ENCODE peak calls at places on chromosome 22, in eight cellular contexts. One of them, this sample, is unnamed.

GRCh38 chr22:30949934-30950660 is 18.5 kb downstream of the MORC2 start:
- DNase-seq in ovary: no peak
- DNase-seq in fibroblast of lung: no peak
- DNase-seq in tibial nerve: no peak
- DNase-seq in coronary artery: no peak
- DNase-seq in A549: no peak
- DNase-seq in fibroblast of pulmonary artery: no peak
- DNase-seq in prostate gland: no peak
- DNase-seq in this sample: no peak

GRCh38 chr22:45072322-45072903 is 62.6 kb upstream of the PHF21B start:
- DNase-seq in ovary: peak; percentile 40
- DNase-seq in fibroblast of lung: peak; percentile 48
- DNase-seq in tibial nerve: no peak
- DNase-seq in coronary artery: no peak
- DNase-seq in A549: peak; percentile 71
- DNase-seq in fibroblast of pulmonary artery: peak; percentile 57
- DNase-seq in prostate gland: peak; percentile 21
- DNase-seq in this sample: no peak

GRCh38 chr22:38834991-38835390 is 8.8 kb downstream of the NPTXR start:
- DNase-seq in ovary: no peak
- DNase-seq in fibroblast of lung: no peak
- DNase-seq in tibial nerve: no peak
- DNase-seq in coronary artery: no peak
- DNase-seq in A549: no peak
- DNase-seq in fibroblast of pulmonary artery: no peak
- DNase-seq in prostate gland: no peak
- DNase-seq in this sample: no peak

GRCh38 chr22:25970348-25970995 is 198.8 kb upstream of the SEZ6L start:
- DNase-seq in ovary: no peak
- DNase-seq in fibroblast of lung: no peak
- DNase-seq in tibial nerve: no peak
- DNase-seq in coronary artery: no peak
- DNase-seq in A549: no peak
- DNase-seq in fibroblast of pulmonary artery: no peak
- DNase-seq in prostate gland: no peak
- DNase-seq in this sample: no peak

GRCh38 chr22:19959043-19959586 is 17.5 kb upstream of the TXNRD2 start:
- DNase-seq in ovary: peak; percentile 91
- DNase-seq in fibroblast of lung: peak; percentile 54
- DNase-seq in tibial nerve: peak; percentile 59
- DNase-seq in coronary artery: no peak
- DNase-seq in A549: no peak
- DNase-seq in fibroblast of pulmonary artery: peak; percentile 66
- DNase-seq in prostate gland: peak; percentile 73
- DNase-seq in this sample: no peak

GRCh38 chr22:20606041-20606783 is 98.8 kb downstream of the MED15 start:
- DNase-seq in ovary: peak; percentile 34
- DNase-seq in fibroblast of lung: peak; percentile 57
- DNase-seq in tibial nerve: no peak
- DNase-seq in coronary artery: no peak
- DNase-seq in A549: peak; percentile 55
- DNase-seq in fibroblast of pulmonary artery: peak; percentile 79
- DNase-seq in prostate gland: peak; percentile 93
- DNase-seq in this sample: no peak

GRCh38 chr22:39750759-39751158 is 142.8 kb downstream of the ENTHD1 start:
- DNase-seq in ovary: no peak
- DNase-seq in fibroblast of lung: no peak
- DNase-seq in tibial nerve: no peak
- DNase-seq in coronary artery: no peak
- DNase-seq in A549: no peak
- DNase-seq in fibroblast of pulmonary artery: no peak
- DNase-seq in prostate gland: no peak
- DNase-seq in this sample: no peak

GRCh38 chr22:38471237-38471636 is 3.3 kb downstream of the KDELR3 start:
- DNase-seq in ovary: peak; percentile 20
- DNase-seq in fibroblast of lung: no peak
- DNase-seq in tibial nerve: no peak
- DNase-seq in coronary artery: no peak
- DNase-seq in A549: no peak
- DNase-seq in fibroblast of pulmonary artery: no peak
- DNase-seq in prostate gland: no peak
- DNase-seq in this sample: no peak

GRCh38 chr22:39139933-39140332 is 12.5 kb downstream of the CBX7 start:
- DNase-seq in ovary: no peak
- DNase-seq in fibroblast of lung: no peak
- DNase-seq in tibial nerve: no peak
- DNase-seq in coronary artery: no peak
- DNase-seq in A549: no peak
- DNase-seq in fibroblast of pulmonary artery: no peak
- DNase-seq in prostate gland: no peak
- DNase-seq in this sample: no peak

GRCh38 chr22:17836977-17837742 is 62.9 kb upstream of the BID start:
- DNase-seq in ovary: no peak
- DNase-seq in fibroblast of lung: no peak
- DNase-seq in tibial nerve: no peak
- DNase-seq in coronary artery: no peak
- DNase-seq in A549: no peak
- DNase-seq in fibroblast of pulmonary artery: no peak
- DNase-seq in prostate gland: peak; percentile 76
- DNase-seq in this sample: no peak

GRCh38 chr22:23245045-23245798 is 64.9 kb downstream of the BCR start:
- DNase-seq in ovary: no peak
- DNase-seq in fibroblast of lung: peak; percentile 46
- DNase-seq in tibial nerve: no peak
- DNase-seq in coronary artery: no peak
- DNase-seq in A549: no peak
- DNase-seq in fibroblast of pulmonary artery: no peak
- DNase-seq in prostate gland: no peak
- DNase-seq in this sample: no peak
- H3K4me3 ChIP-seq in ovary: no peak overlapping the region
- H3K4me3 ChIP-seq in fibroblast of lung: no peak overlapping the region
- H3K4me3 ChIP-seq in tibial nerve: no peak overlapping the region
- H3K4me3 ChIP-seq in coronary artery: no peak overlapping the region
- H3K4me3 ChIP-seq in A549: no peak overlapping the region
- H3K4me3 ChIP-seq in fibroblast of pulmonary artery: no peak overlapping the region
- H3K4me3 ChIP-seq in prostate gland: no peak overlapping the region
- H3K4me3 ChIP-seq in this sample: no peak overlapping the region

DNA sequence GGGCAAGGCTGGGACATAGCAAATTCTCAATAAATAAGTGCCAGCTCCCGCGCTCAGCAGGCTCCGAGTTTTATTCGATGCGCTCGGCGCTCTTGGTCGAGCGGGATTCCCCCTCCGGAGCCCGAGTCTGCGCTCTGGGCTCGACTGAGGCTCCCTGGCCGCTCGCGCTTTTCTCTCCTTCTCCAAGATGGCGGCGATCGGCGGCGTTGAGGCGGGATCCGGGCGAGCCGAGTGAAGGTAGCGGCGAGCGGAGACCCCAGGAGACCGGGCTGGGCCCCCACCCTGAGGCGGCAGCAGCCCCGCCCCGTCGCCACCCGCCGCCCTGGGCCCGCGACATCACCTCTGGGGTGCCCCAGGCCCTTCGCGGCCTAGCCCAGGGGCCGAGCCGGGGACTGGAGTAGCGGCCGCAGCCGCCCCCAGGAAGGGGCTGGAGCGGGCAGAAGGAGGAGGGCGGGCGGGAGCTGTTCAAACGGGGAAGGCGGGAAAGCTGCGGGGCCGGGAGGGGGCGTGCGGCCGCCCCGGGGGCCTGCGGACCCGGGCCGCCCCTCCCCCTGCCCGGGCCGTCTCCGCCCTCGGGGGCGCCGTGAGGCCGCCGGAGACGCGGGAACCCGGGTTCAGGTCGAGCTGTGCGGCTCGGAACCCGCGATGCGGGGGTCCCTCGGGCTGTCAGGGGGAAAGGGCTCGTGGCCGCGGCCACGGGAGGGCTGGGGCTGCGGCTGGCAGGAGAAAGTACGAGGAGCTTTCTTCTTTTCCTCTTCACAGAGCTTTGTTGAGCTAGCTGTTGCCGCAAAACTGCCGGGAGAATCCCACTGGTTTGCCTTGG is at the start of gene HMGXB4:
- DNase-seq in ovary: peak; percentile 90
- DNase-seq in fibroblast of lung: peak; percentile 88
- DNase-seq in tibial nerve: peak; percentile 70
- DNase-seq in coronary artery: peak; percentile 88
- DNase-seq in A549: peak; percentile 69
- DNase-seq in fibroblast of pulmonary artery: peak; percentile 90
- DNase-seq in prostate gland: peak; percentile 84
- DNase-seq in this sample: peak; percentile 38
- TF ChIP-seq CTCF in ovary: peak; percentile 33
- TF ChIP-seq CTCF in fibroblast of lung: no peak
- TF ChIP-seq CTCF in tibial nerve: no peak
- TF ChIP-seq CTCF in coronary artery: no peak
- TF ChIP-seq CTCF in A549: no peak
- TF ChIP-seq CTCF in fibroblast of pulmonary artery: no peak
- TF ChIP-seq CTCF in prostate gland: no peak
- TF ChIP-seq CTCF in this sample: peak; percentile 5

GRCh38 chr22:29477919-29478318 is 2.1 kb upstream of the NEFH start:
- DNase-seq in ovary: no peak
- DNase-seq in fibroblast of lung: no peak
- DNase-seq in tibial nerve: no peak
- DNase-seq in coronary artery: no peak
- DNase-seq in A549: no peak
- DNase-seq in fibroblast of pulmonary artery: no peak
- DNase-seq in prostate gland: no peak
- DNase-seq in this sample: no peak
- H3K4me3 ChIP-seq in ovary: no peak overlapping the region
- H3K4me3 ChIP-seq in fibroblast of lung: no peak overlapping the region
- H3K4me3 ChIP-seq in tibial nerve: no peak overlapping the region
- H3K4me3 ChIP-seq in coronary artery: no peak overlapping the region
- H3K4me3 ChIP-seq in A549: peak overlapping the region; percentile 1
- H3K4me3 ChIP-seq in fibroblast of pulmonary artery: no peak overlapping the region
- H3K4me3 ChIP-seq in prostate gland: peak overlapping the region; percentile 12
- H3K4me3 ChIP-seq in this sample: no peak overlapping the region

GRCh38 chr22:27207907-27208306 is 550.5 kb downstream of the MIAT start:
- DNase-seq in ovary: no peak
- DNase-seq in fibroblast of lung: no peak
- DNase-seq in tibial nerve: no peak
- DNase-seq in coronary artery: peak; percentile 81
- DNase-seq in A549: peak; percentile 23
- DNase-seq in fibroblast of pulmonary artery: peak; percentile 43
- DNase-seq in prostate gland: no peak
- DNase-seq in this sample: no peak
- TF ChIP-seq CTCF in ovary: no peak
- TF ChIP-seq CTCF in fibroblast of lung: no peak
- TF ChIP-seq CTCF in tibial nerve: no peak
- TF ChIP-seq CTCF in coronary artery: no peak
- TF ChIP-seq CTCF in A549: no peak
- TF ChIP-seq CTCF in fibroblast of pulmonary artery: no peak
- TF ChIP-seq CTCF in prostate gland: no peak
- TF ChIP-seq CTCF in this sample: no peak

DNA sequence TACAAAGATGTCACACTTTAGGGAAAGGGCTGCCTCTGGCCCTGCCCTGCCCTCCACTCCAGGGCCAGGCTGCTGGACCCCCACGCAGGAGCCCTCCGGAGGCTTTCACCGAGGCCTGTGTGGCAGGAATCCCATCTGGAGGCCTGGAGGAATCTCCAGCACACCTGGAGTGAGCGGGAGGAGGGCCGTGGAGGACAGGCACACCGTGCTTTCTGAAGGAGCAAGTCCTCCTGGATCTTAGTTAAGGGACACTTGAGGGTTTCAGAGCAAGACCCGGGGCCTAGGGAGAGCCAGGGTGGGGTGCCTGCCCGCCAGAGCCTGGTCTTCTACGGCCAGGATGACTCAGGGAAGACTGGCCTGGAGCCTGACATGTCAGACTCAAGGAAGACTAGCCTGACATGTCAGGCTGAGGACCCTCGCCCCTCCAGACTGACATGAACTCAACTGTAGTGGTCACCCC is 2.1 kb upstream of the PIM3 start:
- DNase-seq in ovary: peak; percentile 35
- DNase-seq in fibroblast of lung: no peak
- DNase-seq in tibial nerve: no peak
- DNase-seq in coronary artery: no peak
- DNase-seq in A549: no peak
- DNase-seq in fibroblast of pulmonary artery: no peak
- DNase-seq in prostate gland: no peak
- DNase-seq in this sample: no peak
- H3K4me3 ChIP-seq in ovary: no peak overlapping the region
- H3K4me3 ChIP-seq in fibroblast of lung: no peak overlapping the region
- H3K4me3 ChIP-seq in tibial nerve: no peak overlapping the region
- H3K4me3 ChIP-seq in coronary artery: no peak overlapping the region
- H3K4me3 ChIP-seq in A549: no peak overlapping the region
- H3K4me3 ChIP-seq in fibroblast of pulmonary artery: no peak overlapping the region
- H3K4me3 ChIP-seq in prostate gland: no peak overlapping the region
- H3K4me3 ChIP-seq in this sample: no peak overlapping the region

DNA sequence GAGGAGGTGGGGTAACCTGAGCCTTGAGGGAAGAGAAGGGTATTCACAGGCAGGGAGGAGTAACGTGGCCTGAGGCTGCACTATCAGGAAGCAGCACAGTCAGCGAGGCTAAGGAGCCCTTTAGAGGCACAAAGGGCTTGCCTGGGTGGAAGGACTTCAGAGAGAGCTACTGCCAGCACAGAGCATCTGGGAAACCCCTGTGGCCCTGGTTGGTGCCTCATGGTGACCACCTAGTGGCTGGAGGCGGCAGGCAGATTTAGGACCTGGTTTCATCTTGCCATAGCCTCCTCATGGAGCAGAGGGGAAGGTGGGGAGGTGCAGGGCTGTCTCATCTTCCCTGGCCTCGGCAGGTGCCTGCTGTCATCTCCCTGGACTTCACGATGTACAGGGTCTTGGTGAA is 64.5 kb downstream of the MPPED1 start:
- DNase-seq in ovary: no peak
- DNase-seq in fibroblast of lung: no peak
- DNase-seq in tibial nerve: no peak
- DNase-seq in coronary artery: no peak
- DNase-seq in A549: peak; percentile 13
- DNase-seq in fibroblast of pulmonary artery: no peak
- DNase-seq in prostate gland: no peak
- DNase-seq in this sample: no peak
- TF ChIP-seq CTCF in ovary: no peak
- TF ChIP-seq CTCF in fibroblast of lung: no peak
- TF ChIP-seq CTCF in tibial nerve: no peak
- TF ChIP-seq CTCF in coronary artery: no peak
- TF ChIP-seq CTCF in A549: no peak
- TF ChIP-seq CTCF in fibroblast of pulmonary artery: no peak
- TF ChIP-seq CTCF in prostate gland: no peak
- TF ChIP-seq CTCF in this sample: no peak

DNA sequence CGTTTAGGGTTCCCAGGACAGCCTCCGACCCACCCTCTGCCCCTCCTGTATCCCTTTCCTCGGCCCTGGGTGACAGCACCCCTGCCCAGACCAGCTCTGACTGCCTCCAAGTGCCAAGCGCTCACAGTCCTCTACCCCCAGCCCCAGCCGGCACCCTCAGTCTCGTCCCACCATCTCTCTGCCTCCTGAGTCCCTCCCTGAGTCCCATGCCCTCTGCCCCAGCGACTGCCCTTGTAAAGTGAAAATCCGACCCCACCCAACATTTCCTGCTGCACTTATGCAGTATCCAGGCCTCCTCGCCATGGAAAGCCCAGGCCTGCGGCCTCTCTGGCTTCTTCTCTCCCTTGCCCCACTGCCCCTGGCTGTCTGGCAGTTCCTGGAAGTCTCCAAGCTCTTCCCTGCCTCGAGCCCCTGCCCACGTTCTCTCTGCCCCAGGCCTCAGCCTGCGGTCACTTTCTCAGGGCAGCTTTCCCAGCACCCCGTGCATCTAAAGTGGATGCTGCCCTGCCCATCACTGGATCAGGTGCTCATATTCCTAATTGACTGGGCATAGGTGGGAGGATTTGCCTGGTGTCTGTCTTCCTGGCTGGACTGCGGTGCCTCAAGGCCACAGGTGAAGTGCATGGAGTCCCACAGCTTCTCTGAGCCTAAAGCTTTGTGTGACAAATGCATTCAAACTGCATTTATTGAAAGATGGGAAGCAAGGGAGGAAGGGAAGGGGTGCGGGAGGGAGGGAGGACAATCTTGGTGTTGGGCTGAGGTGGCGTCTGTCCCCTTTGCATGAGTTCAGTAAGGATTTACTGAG is 17.7 kb upstream of the IL2RB start:
- DNase-seq in ovary: peak; percentile 18
- DNase-seq in fibroblast of lung: no peak
- DNase-seq in tibial nerve: no peak
- DNase-seq in coronary artery: no peak
- DNase-seq in A549: no peak
- DNase-seq in fibroblast of pulmonary artery: no peak
- DNase-seq in prostate gland: no peak
- DNase-seq in this sample: no peak
- H3K4me3 ChIP-seq in ovary: no peak overlapping the region
- H3K4me3 ChIP-seq in fibroblast of lung: no peak overlapping the region
- H3K4me3 ChIP-seq in tibial nerve: no peak overlapping the region
- H3K4me3 ChIP-seq in coronary artery: no peak overlapping the region
- H3K4me3 ChIP-seq in A549: no peak overlapping the region
- H3K4me3 ChIP-seq in fibroblast of pulmonary artery: no peak overlapping the region
- H3K4me3 ChIP-seq in prostate gland: no peak overlapping the region
- H3K4me3 ChIP-seq in this sample: no peak overlapping the region

This sample was measured in AG04449.